ENCODE peak calls at places on chromosomes 12 and 14, in six cellular contexts. D is thoracic aorta, P is mammary epithelial cell, L is HCT116, E is neural progenitor cell, Z is A549. N is an unnamed sample.

GRCh38 chr12:19179986-19180385 is 50.5 kb downstream of the PLEKHA5 start:
- DNase-seq in E (no peak), P (no peak), L (no peak), Z (no peak), D (no peak), N (peak; percentile 40)

GRCh38 chr12:114799574-114800487 is 115.9 kb upstream of the TBX3 start:
- DNase-seq in L (peak; percentile 58), Z (no peak), E (peak; percentile 71), P (no peak), D (no peak), N (no peak)

GRCh38 chr14:88163731-88164255 is 158.9 kb downstream of the GPR65 start:
- DNase-seq in L (no peak), E (no peak), D (no peak), Z (no peak), P (no peak), N (no peak)

GRCh38 chr12:3158851-3159465 is 81.8 kb downstream of the TSPAN9 start:
- DNase-seq in P (no peak), D (peak; percentile 28), E (no peak), L (no peak), Z (no peak), N (no peak)

GRCh38 chr14:96053600-96054381 is 14.6 kb downstream of the C14orf132 start:
- DNase-seq in D (peak; percentile 88), Z (no peak), L (no peak), E (no peak), P (peak; percentile 82), N (no peak)

GRCh38 chr12:124487065-124487833 is 80.2 kb downstream of the NCOR2 start:
- DNase-seq in D (no peak), E (no peak), Z (no peak), L (no peak), P (no peak), N (no peak)

GRCh38 chr12:67593871-67594330 is 54.6 kb upstream of the DYRK2 start:
- DNase-seq in L (no peak), E (no peak), Z (no peak), P (no peak), D (no peak), N (no peak)

GRCh38 chr12:91009319-91009950 is 4.7 kb upstream of the EPYC start:
- DNase-seq in E (no peak), P (peak; percentile 30), L (no peak), D (no peak), Z (no peak), N (no peak)

GRCh38 chr14:35250319-35250718 is 41.9 kb upstream of the PSMA6 start:
- DNase-seq in D (no peak), Z (no peak), L (no peak), P (no peak), E (no peak), N (no peak)

GRCh38 chr12:50302686-50303085 is 19.4 kb upstream of the LIMA1 start:
- DNase-seq in Z (no peak), D (no peak), P (no peak), L (no peak), E (no peak), N (no peak)

GRCh38 chr14:93309430-93309966 is 23.3 kb downstream of the BTBD7 start:
- DNase-seq in E (no peak), L (no peak), Z (no peak), P (no peak), D (no peak), N (no peak)

GRCh38 chr12:73950506-73950905 is 587.1 kb upstream of the ATXN7L3B start:
- DNase-seq in P (no peak), D (no peak), E (peak; percentile 36), Z (no peak), L (no peak), N (no peak)

GRCh38 chr12:55972906-55973597 is 826 bp upstream of the RAB5B start:
- DNase-seq in L (no peak), P (no peak), Z (no peak), E (no peak), D (no peak), N (no peak)

GRCh38 chr14:33916663-33917565 is 34.0 kb downstream of the EGLN3 start:
- DNase-seq in E (no peak), Z (peak; percentile 15), L (no peak), D (no peak), P (peak; percentile 55), N (no peak)

DNA sequence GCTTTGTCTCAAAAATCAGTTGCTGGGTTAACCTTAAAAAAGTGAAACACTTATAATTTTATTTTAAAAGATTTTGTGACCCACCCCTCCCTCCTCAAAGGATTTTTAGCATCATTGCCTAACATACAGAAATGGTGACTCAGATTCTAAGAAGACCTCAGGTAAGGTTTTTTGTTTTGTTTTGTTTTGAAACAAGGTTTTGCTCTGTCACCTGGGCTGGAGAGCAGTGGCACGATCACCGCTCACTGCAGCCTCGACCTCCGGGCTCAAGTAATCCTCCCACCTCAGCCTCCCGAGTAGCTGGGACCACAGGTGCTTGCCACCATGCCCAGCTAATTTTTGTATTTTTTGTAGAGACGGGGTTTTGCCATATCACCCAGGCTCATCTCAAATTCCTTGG is 74.1 kb downstream of the GNS start:
- DNase-seq in P (no peak), L (no peak), D (no peak), E (no peak), Z (no peak), N (no peak)
- H3K4me1 ChIP-seq in P (peaks cover 12% of the 10 kb centered on the region), L (peaks cover 22% of the 10 kb centered on the region), D (peaks cover 34% of the 10 kb centered on the region), E (peaks cover 23% of the 10 kb centered on the region), Z (peaks cover 37% of the 10 kb centered on the region), N (peaks cover 20% of the 10 kb centered on the region)

GRCh38 chr14:73785834-73786631 is 65.6 kb upstream of the PTGR2 start:
- DNase-seq in P (peak; percentile 84), D (peak; percentile 66), L (peak; percentile 46), Z (peak; percentile 60), E (peak; percentile 69), N (peak; percentile 82)

GRCh38 chr14:73788871-73789590 is 62.6 kb upstream of the PTGR2 start:
- DNase-seq in L (no peak), D (no peak), E (no peak), Z (no peak), P (no peak), N (no peak)

GRCh38 chr14:73786942-73787759 is 64.5 kb upstream of the PTGR2 start:
- DNase-seq in L (no peak), P (peak; percentile 20), E (peak; percentile 83), D (no peak), Z (no peak), N (peak; percentile 38)

GRCh38 chr14:73786632-73786941 is 65.0 kb upstream of the PTGR2 start:
- DNase-seq in Z (no peak), L (no peak), D (no peak), P (peak; percentile 21), E (peak; percentile 77), N (peak; percentile 65)

DNA sequence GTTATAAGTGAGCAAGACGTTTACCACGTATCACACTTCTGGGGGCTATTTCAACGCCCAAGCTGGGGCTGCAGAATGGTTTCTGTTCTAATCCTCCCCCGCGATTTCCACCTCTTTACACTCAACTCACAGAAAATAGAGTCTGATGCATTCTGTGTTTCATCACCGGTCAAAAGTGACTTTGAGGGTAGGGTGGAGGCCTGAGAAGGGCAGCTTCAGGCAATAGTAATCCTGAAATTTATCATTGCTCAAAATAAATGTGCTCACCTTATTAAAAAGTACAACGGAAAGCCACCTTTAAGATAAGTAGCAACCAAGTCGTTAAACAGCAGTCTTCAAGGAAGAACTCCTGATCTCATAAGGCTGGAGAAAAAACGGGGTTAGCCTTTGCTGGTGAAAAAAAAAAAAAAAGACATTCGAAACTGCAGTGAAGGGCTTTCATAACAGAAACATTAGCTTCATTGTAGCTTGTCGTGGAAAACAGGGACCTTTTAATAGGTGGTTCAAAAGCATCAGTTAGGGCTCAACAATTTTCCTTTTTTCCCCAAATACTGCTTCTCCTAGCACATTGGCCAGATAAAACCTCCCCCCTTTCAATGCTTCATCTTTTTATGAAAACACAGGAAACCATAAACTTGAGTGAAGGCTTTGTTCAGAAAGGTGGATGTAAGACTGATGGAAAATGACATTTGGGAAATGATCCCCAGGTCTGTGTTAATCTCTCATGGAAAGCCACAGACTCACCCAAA is 63.7 kb upstream of the PTGR2 start:
- DNase-seq in L (no peak), D (no peak), E (peak; percentile 28), P (peak; percentile 56), Z (no peak), N (no peak)
- H3K4me1 ChIP-seq in L (peaks cover 22% of the 10 kb centered on the region), D (peaks cover 53% of the 10 kb centered on the region), E (peaks cover 44% of the 10 kb centered on the region), P (peaks cover 65% of the 10 kb centered on the region), Z (peaks cover 33% of the 10 kb centered on the region), N (peaks cover 37% of the 10 kb centered on the region)

GRCh38 chr12:108666326-108666995 is 32.8 kb upstream of the SELPLG start:
- DNase-seq in L (no peak), E (no peak), P (no peak), Z (no peak), D (no peak), N (no peak)
- H3K4me1 ChIP-seq in L (peaks cover 8% of the 10 kb centered on the region), E (peaks cover 37% of the 10 kb centered on the region), P (peaks cover 21% of the 10 kb centered on the region), Z (peaks cover 60% of the 10 kb centered on the region), D (peaks cover 52% of the 10 kb centered on the region), N (no peaks in the 10 kb centered on the region)

DNA sequence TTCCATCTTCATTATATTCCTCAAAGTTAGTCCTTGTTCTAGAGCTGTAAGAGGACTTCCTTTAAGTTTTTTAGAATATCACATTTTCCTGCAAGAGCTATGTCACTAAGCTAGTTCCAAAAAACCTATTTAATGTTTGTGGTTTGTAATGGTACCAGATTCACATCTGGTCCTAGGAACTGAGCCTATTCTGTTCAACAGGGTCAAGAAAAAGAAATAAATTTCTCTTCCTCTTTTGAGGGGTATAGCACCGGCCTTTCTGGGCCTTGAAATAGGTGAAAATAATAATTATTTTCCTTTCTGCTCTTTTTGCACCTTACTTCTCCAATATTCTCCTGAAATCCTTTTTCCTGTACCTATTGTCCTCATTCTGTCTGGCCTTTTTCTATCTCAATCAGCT is 3.6 kb upstream of the STXBP6 start:
- DNase-seq in Z (no peak), P (no peak), D (no peak), L (no peak), E (no peak), N (no peak)
- H3K4me1 ChIP-seq in Z (peaks cover 7% of the 10 kb centered on the region), P (peaks cover 5% of the 10 kb centered on the region), D (no peaks in the 10 kb centered on the region), L (no peaks in the 10 kb centered on the region), E (peaks cover 5% of the 10 kb centered on the region), N (no peaks in the 10 kb centered on the region)

DNA sequence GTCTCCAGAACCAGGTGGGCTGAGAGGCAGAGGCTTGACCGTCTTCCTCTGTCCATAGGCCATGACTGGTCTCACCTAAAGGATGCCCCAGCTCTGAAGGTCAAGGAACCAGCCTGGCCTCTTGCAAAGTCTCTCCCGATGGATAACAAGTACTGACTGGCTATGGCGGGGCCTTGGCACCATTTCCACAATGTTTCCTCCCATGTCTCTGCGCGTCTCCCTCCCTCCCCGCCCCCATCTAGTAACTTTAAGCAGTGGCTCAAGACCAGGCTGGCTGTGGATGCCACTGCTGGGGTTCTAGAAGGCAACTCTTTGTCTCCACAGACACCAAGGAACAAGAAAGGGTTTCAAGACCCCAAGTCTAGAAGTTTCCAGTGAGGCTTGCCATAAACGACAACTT is 275.5 kb downstream of the DPF3 start:
- DNase-seq in L (no peak), Z (no peak), D (no peak), P (no peak), E (no peak), N (no peak)
- H3K4me1 ChIP-seq in L (no peaks in the 10 kb centered on the region), Z (no peaks in the 10 kb centered on the region), D (no peaks in the 10 kb centered on the region), P (peaks cover 48% of the 10 kb centered on the region), E (peaks cover 18% of the 10 kb centered on the region), N (no peaks in the 10 kb centered on the region)